ENCODE peak calls at places on chromosomes 3 and 15, in five cellular contexts. T, M, P, B and W are unnamed samples.

GRCh38 chr15:72599855-72600464 is 54.5 kb upstream of the GOLGA6B start:
- DNase-seq in B (peak), P (peak), T (no peak), M (no peak), W (no peak)

GRCh38 chr3:46359748-46360509 is 6.0 kb downstream of the CCR2 start:
- DNase-seq in M (no peak), B (no peak), P (peak), T (no peak), W (no peak)

GRCh38 chr3:41431386-41431785 is 232.1 kb downstream of the CTNNB1 start:
- DNase-seq in T (no peak), B (no peak), P (no peak), M (no peak), W (no peak)

GRCh38 chr3:8617921-8618320 is 26.7 kb downstream of the SSUH2 start:
- DNase-seq in B (no peak), P (no peak), T (no peak), M (peak), W (no peak)

GRCh38 chr3:124178531-124178930 is 186.6 kb upstream of the ROPN1 start:
- DNase-seq in M (no peak), P (no peak), B (no peak), T (no peak), W (no peak)

GRCh38 chr3:114411811-114412803 is 118.3 kb downstream of the TIGIT start:
- DNase-seq in T (peak), M (no peak), B (peak), P (peak), W (no peak)

GRCh38 chr3:194871143-194871863 is 185.6 kb downstream of the FAM43A start:
- DNase-seq in M (peak), P (no peak), T (peak), B (peak), W (no peak)

GRCh38 chr15:51310064-51310463 is 28.3 kb downstream of the CYP19A1 start:
- DNase-seq in M (peak), B (peak), T (no peak), P (no peak), W (no peak)